ENCODE peak calls at places on chromosomes 16 and 17, in six cellular contexts. I, D, Q, O, S and A are unnamed samples. For H3K27me3, the result is how much of the 10 kb centered on the place peaks cover.

GRCh38 chr17:48505788-48506187 is 25.0 kb downstream of the HOXB1 start:
- DNase-seq in I (no peak), D (no peak), Q (peak), O (no peak), S (no peak), A (no peak)

GRCh38 chr17:82970818-82971610 is 108.4 kb upstream of the METRNL start:
- DNase-seq in I (no peak), D (no peak), Q (no peak), O (no peak), S (no peak), A (no peak)

GRCh38 chr17:57946798-57947358 is 8.3 kb downstream of the CUEDC1 start:
- DNase-seq in I (peak), D (peak), Q (peak), O (peak), S (peak), A (peak)

GRCh38 chr16:56625140-56625942 is at the start of gene MT1E:
- DNase-seq in I (peak), D (peak), Q (peak), O (peak), S (peak), A (peak)

GRCh38 chr17:65495255-65496060 is 66.0 kb downstream of the AXIN2 start:
- DNase-seq in I (no peak), D (peak), Q (no peak), O (peak), S (peak), A (no peak)

GRCh38 chr16:66569827-66570405 is 3.7 kb downstream of the CMTM1 start:
- DNase-seq in I (no peak), D (no peak), Q (peak), O (no peak), S (no peak), A (no peak)

GRCh38 chr17:74738051-74738996 is 1.3 kb downstream of the RAB37 start:
- DNase-seq in I (peak), D (no peak), Q (no peak), O (peak), S (peak), A (no peak)

GRCh38 chr17:76500745-76501017 is 542 bp downstream of the RHBDF2 start:
- DNase-seq in I (no peak), D (no peak), Q (no peak), O (no peak), S (no peak), A (no peak)

GRCh38 chr17:82097187-82097918 is 683 bp downstream of the FASN start:
- DNase-seq in I (peak), D (peak), Q (peak), O (no peak), S (peak), A (no peak)

GRCh38 chr17:18129041-18129502 is 20.5 kb downstream of the MYO15A start:
- DNase-seq in I (no peak), D (peak), Q (peak), O (no peak), S (no peak), A (no peak)

GRCh38 chr16:23435500-23435899 is 17.5 kb downstream of the COG7 start:
- DNase-seq in I (peak), D (peak), Q (peak), O (peak), S (peak), A (peak)

GRCh38 chr17:32486701-32487459 is at the start of gene CDK5R1:
- DNase-seq in I (peak), D (peak), Q (no peak), O (peak), S (peak), A (peak)

GRCh38 chr17:35162755-35163154 is 15.1 kb downstream of the UNC45B start:
- DNase-seq in I (no peak), D (no peak), Q (no peak), O (no peak), S (no peak), A (no peak)

GRCh38 chr16:4948903-4949766 is 9.0 kb upstream of the SEC14L5 start:
- DNase-seq in I (no peak), D (no peak), Q (no peak), O (no peak), S (no peak), A (no peak)

GRCh38 chr17:10492004-10492403 is 22.6 kb upstream of the MYH4 start:
- DNase-seq in I (no peak), D (no peak), Q (no peak), O (no peak), S (no peak), A (no peak)

DNA sequence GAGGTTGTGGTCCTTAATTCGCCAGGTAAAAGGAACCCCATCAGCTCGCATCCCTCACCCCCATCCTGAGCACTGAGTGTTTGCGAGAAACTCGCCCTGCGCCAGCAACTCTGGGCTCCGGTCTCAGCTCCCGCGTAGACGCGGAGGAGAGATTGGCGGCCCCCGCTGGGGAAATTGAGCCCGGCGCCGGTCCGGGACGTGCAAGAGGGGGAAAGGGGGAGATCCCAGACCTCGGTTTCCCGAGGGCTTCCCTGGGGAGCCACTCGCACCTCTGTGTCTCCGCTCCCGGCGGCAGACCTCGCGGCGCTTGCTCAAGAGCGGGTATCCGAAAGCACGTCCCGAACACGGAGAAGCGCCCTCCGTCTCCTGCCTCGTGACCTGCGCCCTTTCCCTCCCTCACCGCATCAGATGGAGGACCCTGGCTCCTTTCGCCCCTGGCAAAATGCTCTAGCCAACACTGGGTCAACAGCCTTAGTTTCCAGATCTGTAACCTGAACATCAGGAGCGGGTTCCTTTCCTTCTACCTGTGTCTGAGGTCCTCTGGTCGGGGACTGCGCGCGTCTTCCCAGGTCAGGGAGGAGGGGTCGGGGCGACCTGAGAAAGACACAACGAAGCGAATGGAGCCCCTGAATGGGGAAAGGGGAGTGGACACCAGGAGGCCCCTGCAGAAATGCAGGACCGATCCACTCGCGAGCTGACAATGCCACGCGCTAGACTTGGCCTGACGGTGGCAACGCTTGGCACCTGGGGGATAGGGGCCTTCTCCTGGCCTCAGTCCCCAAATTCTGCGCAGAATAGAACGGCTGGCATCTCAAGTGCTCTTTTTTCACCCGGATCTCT is 2.9 kb upstream of the SOX9 start:
- DNase-seq in I (no peak), D (peak), Q (no peak), O (no peak), S (no peak), A (no peak)
- H3K27me3 ChIP-seq in I (under half), D (under half), Q (under half), O (under half), S (under half), A (under half)

DNA sequence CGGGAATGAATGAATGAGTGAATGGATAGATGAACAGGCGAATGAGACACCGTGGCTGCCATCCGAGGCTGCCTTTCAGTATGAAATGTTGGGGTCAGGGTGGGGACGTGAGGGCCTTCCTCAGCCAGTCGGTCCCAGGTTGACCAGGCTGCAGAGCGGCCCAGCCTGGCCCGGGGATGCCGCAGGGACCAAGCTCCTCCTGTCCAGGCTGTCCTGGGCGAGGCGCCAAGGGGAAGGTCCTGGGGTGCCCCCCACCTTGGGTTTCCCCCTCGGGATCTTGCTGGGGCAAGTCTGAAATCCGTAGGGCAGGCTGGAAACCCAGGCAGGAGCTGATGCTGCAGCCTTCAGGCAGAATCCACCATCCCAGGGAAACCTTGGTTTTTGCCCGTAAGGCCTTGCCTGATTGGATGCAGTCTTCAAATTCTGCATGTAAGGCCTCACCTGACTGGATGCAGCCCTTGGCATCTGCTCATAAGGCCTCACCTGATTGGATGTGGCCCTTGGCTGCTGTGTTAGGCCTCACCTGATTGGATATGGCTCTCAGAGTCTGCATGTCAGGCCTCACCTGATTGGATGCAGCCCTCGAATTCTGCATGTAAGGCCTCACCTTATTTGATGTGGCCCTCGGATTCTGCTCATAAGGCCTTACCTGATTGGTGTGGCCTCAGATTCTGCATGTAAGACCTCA is 61.7 kb upstream of the ZNF469 start:
- DNase-seq in I (no peak), D (no peak), Q (no peak), O (no peak), S (no peak), A (no peak)
- H3K27ac ChIP-seq in I (no peak), D (no peak), Q (no peak), O (no peak), S (no peak), A (no peak)

GRCh38 chr16:85982563-85982939 is 83.6 kb downstream of the IRF8 start:
- DNase-seq in I (peak), D (no peak), Q (no peak), O (no peak), S (no peak), A (peak)
- H3K27me3 ChIP-seq in I (under half), D (under half), Q (half or more), O (under half), S (under half), A (under half)

GRCh38 chr17:2405247-2405926 is 4.5 kb upstream of the MNT start:
- DNase-seq in I (no peak), D (no peak), Q (peak), O (no peak), S (no peak), A (no peak)
- H3K27ac ChIP-seq in I (peak), D (peak), Q (peak), O (no peak), S (no peak), A (no peak)

GRCh38 chr16:1859650-1860049 is 12.3 kb downstream of the MEIOB start:
- DNase-seq in I (no peak), D (peak), Q (no peak), O (no peak), S (no peak), A (no peak)

GRCh38 chr16:1863681-1864460 is 8.1 kb downstream of the MEIOB start:
- DNase-seq in I (no peak), D (peak), Q (no peak), O (no peak), S (peak), A (peak)

GRCh38 chr16:1858189-1858588 is 13.8 kb downstream of the MEIOB start:
- DNase-seq in I (no peak), D (no peak), Q (no peak), O (no peak), S (no peak), A (no peak)

GRCh38 chr16:1862394-1862793 is 9.6 kb downstream of the MEIOB start:
- DNase-seq in I (no peak), D (no peak), Q (no peak), O (no peak), S (no peak), A (peak)

DNA sequence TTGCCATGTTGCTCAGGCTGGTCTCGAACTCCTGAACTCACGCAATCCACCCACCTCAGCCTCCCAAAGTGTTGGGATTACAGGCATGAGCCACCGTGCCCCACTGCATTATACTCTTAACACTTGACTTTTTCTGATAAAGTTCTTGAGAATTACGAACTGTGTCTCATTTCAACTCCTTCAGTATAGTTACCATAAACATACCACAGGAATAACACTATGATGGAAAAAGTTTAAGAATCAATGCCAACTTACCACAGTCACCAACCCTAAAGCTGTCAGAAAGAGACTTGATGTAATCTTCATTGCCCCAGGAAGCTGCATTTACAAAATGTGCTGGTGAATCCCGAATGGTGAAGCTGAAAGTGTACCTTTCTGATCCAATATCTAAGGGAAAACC is 10.2 kb downstream of the MEIOB start:
- DNase-seq in I (no peak), D (no peak), Q (no peak), O (no peak), S (no peak), A (no peak)
- H3K27me3 ChIP-seq in I (under half), D (under half), Q (under half), O (under half), S (under half), A (under half)